ENCODE peak calls at places on chromosomes 6 and 20, in six cellular contexts. One of them, this sample, is unnamed.

GRCh38 chr20:39289316-39289715 is 327.2 kb downstream of the DHX35 start:
- DNase-seq in effector CD4-positive, alpha-beta T cell: no peak
- DNase-seq in GOT3: no peak
- DNase-seq in C1 segment of cervical spinal cord: no peak
- DNase-seq in RPMI8226: peak
- DNase-seq in cardiac muscle cell: no peak
- DNase-seq in this sample: no peak

GRCh38 chr20:50438986-50439407 is 71.2 kb upstream of the PTPN1 start:
- DNase-seq in RPMI8226: no peak
- DNase-seq in C1 segment of cervical spinal cord: no peak
- DNase-seq in effector CD4-positive, alpha-beta T cell: no peak
- DNase-seq in cardiac muscle cell: no peak
- DNase-seq in GOT3: no peak
- DNase-seq in this sample: no peak

GRCh38 chr6:132569170-132569569 is 952 bp upstream of the TAAR6 start:
- DNase-seq in RPMI8226: no peak
- DNase-seq in C1 segment of cervical spinal cord: peak
- DNase-seq in cardiac muscle cell: no peak
- DNase-seq in GOT3: no peak
- DNase-seq in effector CD4-positive, alpha-beta T cell: no peak
- DNase-seq in this sample: no peak

GRCh38 chr20:50772418-50773185 is 22.3 kb upstream of the BCAS4 start:
- DNase-seq in RPMI8226: no peak
- DNase-seq in effector CD4-positive, alpha-beta T cell: no peak
- DNase-seq in GOT3: no peak
- DNase-seq in C1 segment of cervical spinal cord: no peak
- DNase-seq in cardiac muscle cell: no peak
- DNase-seq in this sample: no peak

GRCh38 chr6:83847179-83847578 is 6.0 kb upstream of the RIPPLY2 start:
- DNase-seq in effector CD4-positive, alpha-beta T cell: no peak
- DNase-seq in C1 segment of cervical spinal cord: no peak
- DNase-seq in RPMI8226: peak
- DNase-seq in cardiac muscle cell: no peak
- DNase-seq in GOT3: no peak
- DNase-seq in this sample: no peak

GRCh38 chr20:38139919-38140753 is 24.9 kb downstream of the TGM2 start:
- DNase-seq in cardiac muscle cell: peak
- DNase-seq in RPMI8226: no peak
- DNase-seq in effector CD4-positive, alpha-beta T cell: no peak
- DNase-seq in GOT3: no peak
- DNase-seq in C1 segment of cervical spinal cord: no peak
- DNase-seq in this sample: no peak

GRCh38 chr6:150046943-150047342 is 21.6 kb upstream of the RAET1L start:
- DNase-seq in GOT3: no peak
- DNase-seq in cardiac muscle cell: no peak
- DNase-seq in RPMI8226: peak
- DNase-seq in effector CD4-positive, alpha-beta T cell: no peak
- DNase-seq in C1 segment of cervical spinal cord: no peak
- DNase-seq in this sample: no peak

GRCh38 chr20:46721476-46721875 is 12.0 kb downstream of the SLC2A10 start:
- DNase-seq in effector CD4-positive, alpha-beta T cell: no peak
- DNase-seq in RPMI8226: no peak
- DNase-seq in C1 segment of cervical spinal cord: no peak
- DNase-seq in GOT3: no peak
- DNase-seq in cardiac muscle cell: no peak
- DNase-seq in this sample: no peak

GRCh38 chr20:46151936-46152335 is 33.8 kb downstream of the CD40 start:
- DNase-seq in RPMI8226: peak
- DNase-seq in C1 segment of cervical spinal cord: no peak
- DNase-seq in GOT3: no peak
- DNase-seq in cardiac muscle cell: no peak
- DNase-seq in effector CD4-positive, alpha-beta T cell: no peak
- DNase-seq in this sample: no peak

GRCh38 chr20:376750-377149 is 3.8 kb upstream of the TRIB3 start:
- DNase-seq in GOT3: no peak
- DNase-seq in C1 segment of cervical spinal cord: no peak
- DNase-seq in cardiac muscle cell: no peak
- DNase-seq in effector CD4-positive, alpha-beta T cell: no peak
- DNase-seq in RPMI8226: no peak
- DNase-seq in this sample: no peak

GRCh38 chr6:422423-423061 is 31.0 kb downstream of the IRF4 start:
- DNase-seq in C1 segment of cervical spinal cord: no peak
- DNase-seq in cardiac muscle cell: peak
- DNase-seq in effector CD4-positive, alpha-beta T cell: no peak
- DNase-seq in GOT3: peak
- DNase-seq in RPMI8226: no peak
- DNase-seq in this sample: no peak

This sample was measured in ascending aorta.